ENCODE peak calls at places on chromosomes 1 and 21, in nine cellular contexts. X is RPMI8226; E is NCI-H2107; Z is AG04450; Y is activated CD8-positive, alpha-beta memory T cell treated with anti-CD3 and anti-CD28 coated beads for 24 hours; N is activated T-helper 9 cell treated with anti-CD3 and anti-CD28 coated beads, Interleukin-2, amount 50 U/mL, for 16 hours; H is lower lobe of right lung; M is T-helper 17 cell; T is neuronal stem cell. J is an unnamed sample.

GRCh38 chr1:88847618-88848017 is 43.7 kb downstream of the GTF2B start:
- DNase-seq in X (no peak), H (no peak), Y (no peak), N (no peak), T (peak; percentile 72), E (no peak), Z (no peak), M (no peak), J (no peak)

GRCh38 chr21:42763578-42764442 is 110.4 kb downstream of the PDE9A start:
- DNase-seq in Y (no peak), M (no peak), Z (no peak), N (no peak), X (no peak), T (no peak), H (peak; percentile 72), E (no peak), J (no peak)

GRCh38 chr1:79822053-79822452 is 815.5 kb upstream of the ADGRL4 start:
- DNase-seq in E (no peak), M (no peak), N (no peak), Z (no peak), T (no peak), Y (no peak), X (no peak), H (no peak), J (no peak)

GRCh38 chr1:59013276-59013927 is 229.6 kb upstream of the JUN start:
- DNase-seq in Y (no peak), Z (no peak), N (no peak), H (no peak), X (peak; percentile 84), M (no peak), T (peak; percentile 21), E (no peak), J (peak; percentile 72)

GRCh38 chr1:67908260-67908936 is 75.1 kb upstream of the GNG12 start:
- DNase-seq in H (no peak), T (no peak), E (no peak), N (no peak), X (no peak), Z (no peak), M (no peak), Y (no peak), J (no peak)

GRCh38 chr1:3277121-3277520 is 177.3 kb upstream of the ARHGEF16 start:
- DNase-seq in Y (no peak), N (no peak), E (no peak), X (no peak), Z (no peak), T (no peak), M (no peak), H (no peak), J (no peak)

GRCh38 chr1:39268112-39268581 is 63.7 kb downstream of the MACF1 start:
- DNase-seq in Y (no peak), X (peak; percentile 32), Z (peak; percentile 70), E (peak; percentile 100), H (no peak), M (no peak), T (peak; percentile 27), N (no peak), J (peak; percentile 11)

GRCh38 chr1:53015508-53015860 is 46.5 kb upstream of the PODN start:
- DNase-seq in M (no peak), H (no peak), E (no peak), X (no peak), Y (no peak), Z (no peak), T (no peak), N (no peak), J (no peak)

GRCh38 chr1:245277276-245277675 is 122.5 kb downstream of the KIF26B start:
- DNase-seq in Y (no peak), Z (no peak), T (no peak), X (peak; percentile 24), E (no peak), M (no peak), H (no peak), N (no peak), J (no peak)

GRCh38 chr21:34889537-34890257 is 159.4 kb downstream of the RUNX1 start:
- DNase-seq in N (peak; percentile 71), X (peak; percentile 86), Z (no peak), Y (peak; percentile 93), M (peak; percentile 74), T (no peak), H (peak; percentile 89), E (peak; percentile 84), J (peak; percentile 88)

GRCh38 chr1:109537450-109538178 is 2.1 kb upstream of the GPR61 start:
- DNase-seq in Z (no peak), H (no peak), E (no peak), T (no peak), X (no peak), Y (no peak), N (no peak), M (no peak), J (no peak)

GRCh38 chr1:46708121-46708520 is 10.8 kb downstream of the EFCAB14 start:
- DNase-seq in X (no peak), Z (no peak), H (no peak), M (no peak), N (no peak), E (no peak), T (no peak), Y (no peak), J (no peak)

J was measured in stimulated activated naive B cell treated with anti-CD40 and anti-IgM and Interleukin-4, amounts not matched to agents 10 μg/mL and 1 μg/mL and 100 μg/mL, for 72 hours.